ENCODE peak calls at places on chromosome 1, in four cellular contexts. F is GM23338; V is effector memory CD4-positive, alpha-beta T cell; O is tibial artery. S is an unnamed sample.

GRCh38 chr1:33654267-33654832 is 181.9 kb downstream of the ZSCAN20 start:
- DNase-seq in O (no peak), F (peak), V (no peak), S (no peak)

GRCh38 chr1:99457381-99458165 is 188.3 kb upstream of the PALMD start:
- DNase-seq in V (no peak), F (no peak), O (no peak), S (no peak)

GRCh38 chr1:185704181-185704580 is 30.0 kb upstream of the HMCN1 start:
- DNase-seq in O (no peak), V (no peak), F (no peak), S (no peak)

GRCh38 chr1:24165500-24165899 is 21.6 kb downstream of the IFNLR1 start:
- DNase-seq in F (no peak), V (no peak), O (no peak), S (no peak)

GRCh38 chr1:238052496-238053266 is 162.0 kb upstream of the ZP4 start:
- DNase-seq in F (no peak), O (no peak), V (no peak), S (no peak)

GRCh38 chr1:185917646-185918045 is 183.5 kb downstream of the HMCN1 start:
- DNase-seq in O (no peak), V (no peak), F (peak), S (no peak)

GRCh38 chr1:213617133-213617532 is 370.6 kb upstream of the PROX1 start:
- DNase-seq in F (no peak), O (no peak), V (no peak), S (no peak)

GRCh38 chr1:85289207-85289847 is 12.9 kb upstream of the BCL10 start:
- DNase-seq in V (no peak), O (no peak), F (no peak), S (no peak)

GRCh38 chr1:5099018-5099417 is 444.6 kb downstream of the AJAP1 start:
- DNase-seq in F (no peak), O (no peak), V (no peak), S (no peak)

GRCh38 chr1:11795238-11795890 is 10.4 kb downstream of the MTHFR start:
- DNase-seq in V (no peak), F (no peak), O (no peak), S (no peak)

GRCh38 chr1:215476541-215476940 is 90.6 kb upstream of the KCTD3 start:
- DNase-seq in V (no peak), F (no peak), O (no peak), S (no peak)

GRCh38 chr1:190908691-190909090 is 431.0 kb upstream of the BRINP3 start:
- DNase-seq in V (no peak), O (no peak), F (no peak), S (no peak)

GRCh38 chr1:167492509-167492910 is 25.8 kb downstream of the CD247 start:
- DNase-seq in F (no peak), O (no peak), V (peak), S (peak)

GRCh38 chr1:209767105-209767504 is 11.3 kb downstream of the TRAF3IP3 start:
- DNase-seq in F (no peak), O (no peak), V (no peak), S (no peak)
- H3K4me3 ChIP-seq in F (no peak), O (no peak), V (peak), S (peak)

GRCh38 chr1:95406279-95406678 is 172.3 kb downstream of the RWDD3 start:
- DNase-seq in O (no peak), F (no peak), V (no peak), S (no peak)

GRCh38 chr1:95407864-95408291 is 173.9 kb downstream of the RWDD3 start:
- DNase-seq in O (no peak), F (peak), V (no peak), S (no peak)

GRCh38 chr1:95407146-95407863 is 173.3 kb downstream of the RWDD3 start:
- DNase-seq in F (peak), O (no peak), V (no peak), S (no peak)

GRCh38 chr1:95409901-95410300 is 175.9 kb downstream of the RWDD3 start:
- DNase-seq in O (no peak), V (no peak), F (no peak), S (no peak)

GRCh38 chr1:95408506-95409136 is 174.6 kb downstream of the RWDD3 start:
- DNase-seq in O (no peak), V (no peak), F (peak), S (no peak)
- H3K4me3 ChIP-seq in O (no peak), V (no peak), F (peak), S (no peak)

DNA sequence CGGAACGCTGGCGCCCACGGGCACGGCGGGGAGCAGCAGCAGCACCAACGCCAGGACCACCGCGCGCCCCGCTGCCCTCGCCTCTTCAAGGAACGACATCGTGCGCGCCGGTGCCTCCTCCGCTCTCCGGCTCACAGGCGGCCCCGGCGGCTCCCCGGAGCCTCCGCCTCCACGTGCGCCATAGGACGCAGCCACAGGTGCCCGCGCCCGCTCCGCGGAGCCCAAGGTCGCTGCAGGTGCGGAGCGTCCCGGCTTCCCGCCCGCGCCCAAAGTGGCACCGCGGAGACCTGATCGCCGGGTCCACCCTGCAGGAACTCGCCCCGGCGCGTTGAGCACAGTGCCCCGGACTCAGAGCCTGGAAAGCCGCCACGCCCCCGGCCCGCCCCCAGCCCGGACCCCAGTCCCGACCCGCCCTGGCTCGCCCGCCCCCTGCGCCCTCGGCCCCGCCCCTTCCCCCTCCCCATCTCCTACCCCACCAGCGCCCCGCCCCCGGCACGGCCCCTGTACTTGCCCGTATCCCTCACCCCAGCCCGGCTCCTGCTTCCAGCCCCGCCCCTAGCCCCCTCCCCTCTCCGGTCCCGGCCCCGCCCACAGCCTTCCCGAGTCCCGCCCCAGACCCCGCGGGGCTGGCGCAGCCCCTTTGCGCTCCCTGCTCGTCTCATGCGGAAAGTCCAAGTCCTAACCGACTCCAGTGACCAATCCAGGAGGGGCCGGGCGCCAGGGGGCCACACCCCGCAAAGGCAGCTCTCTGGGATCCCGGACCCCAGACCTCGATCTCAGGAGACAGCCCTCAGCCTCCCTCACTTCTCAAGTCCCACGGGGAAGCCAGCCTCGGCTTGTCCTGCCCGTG is at the start of gene MEGF6:
- DNase-seq in O (no peak), V (peak), F (peak), S (peak)
- H3K4me3 ChIP-seq in O (peak), V (peak), F (peak), S (no peak)

DNA sequence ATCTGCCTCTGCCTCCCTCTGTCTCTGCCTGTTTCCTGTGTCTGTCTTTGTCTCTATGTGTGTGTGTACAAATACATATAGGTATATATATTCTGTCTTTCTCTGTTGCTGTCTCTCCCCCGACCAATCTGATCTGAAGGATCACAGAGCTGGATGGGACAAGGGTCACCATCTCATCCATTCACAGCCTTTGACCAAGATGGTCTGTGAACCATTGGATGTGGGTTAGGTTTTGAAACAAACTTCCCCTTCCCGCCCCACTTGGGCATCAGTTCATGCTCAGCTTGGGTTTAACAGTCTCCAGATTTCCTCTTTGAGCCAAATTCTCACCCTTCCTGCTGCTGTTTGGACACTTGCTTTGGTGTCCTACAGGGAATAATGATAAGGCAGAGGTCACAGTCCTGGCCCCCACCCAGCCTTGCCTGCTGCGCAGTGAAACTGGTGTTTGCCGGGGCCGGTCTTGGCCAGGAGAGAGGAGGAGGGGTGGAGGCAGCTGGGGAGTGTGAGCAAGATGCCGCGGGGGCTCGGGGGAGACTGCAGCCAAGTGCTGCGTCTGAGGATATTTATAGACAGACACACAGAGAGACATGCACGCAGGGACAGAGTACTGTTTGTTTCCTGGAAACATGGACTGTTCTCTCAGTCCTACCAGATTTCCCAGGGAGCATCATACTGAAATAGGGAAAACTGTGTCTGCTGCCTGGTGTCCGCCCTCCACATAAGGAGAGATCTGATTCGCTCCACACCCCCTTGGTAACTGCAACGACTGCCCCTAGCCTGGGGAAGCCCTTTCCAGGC is 27.0 kb upstream of the BTG2 start:
- DNase-seq in V (no peak), F (peak), O (peak), S (no peak)
- H3K4me3 ChIP-seq in V (no peak), F (no peak), O (peak), S (peak)

DNA sequence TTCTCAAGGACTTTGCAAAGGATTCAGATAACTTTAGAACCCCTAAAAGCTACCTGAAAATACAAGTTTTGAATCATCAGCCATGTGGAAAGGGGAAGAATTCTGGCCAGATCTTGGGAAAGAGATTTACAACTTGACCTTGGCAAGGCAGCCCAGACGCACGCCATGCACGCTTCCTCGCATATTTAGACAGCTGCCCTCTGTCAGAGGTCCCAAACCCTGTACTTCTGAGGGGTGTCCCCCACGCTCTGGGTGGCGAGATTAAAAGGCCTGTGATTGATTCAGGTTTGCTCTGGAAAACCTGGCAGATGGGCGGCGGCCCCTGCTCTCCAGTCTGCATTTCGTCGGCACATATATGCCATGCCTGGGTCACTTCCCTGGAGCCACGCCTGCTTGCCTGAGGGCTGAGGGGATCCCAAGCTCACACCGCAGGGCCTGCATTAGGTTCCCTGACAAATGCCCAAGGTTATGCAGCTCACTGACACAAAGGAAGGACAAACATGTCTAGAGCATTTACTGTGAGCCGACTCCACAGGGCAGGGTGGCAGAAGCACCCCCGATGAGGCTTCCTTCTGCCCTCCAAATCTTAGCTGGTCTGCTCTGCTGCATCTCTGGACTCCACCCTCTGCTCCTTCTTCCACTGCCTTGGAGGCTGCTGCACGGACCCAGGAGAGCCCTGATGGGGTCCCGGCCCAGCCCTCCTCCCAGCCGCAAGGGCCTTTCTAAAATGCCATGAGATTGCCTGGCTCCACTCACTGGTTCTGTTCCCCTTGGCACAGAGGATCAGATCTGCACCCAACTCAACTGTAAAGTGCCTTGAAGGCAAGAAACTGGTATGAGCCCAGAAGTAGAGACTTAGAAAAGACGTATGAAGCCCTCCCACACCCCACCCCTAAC is 103.9 kb downstream of the BCAR3 start:
- DNase-seq in V (no peak), O (no peak), F (no peak), S (no peak)
- H3K4me3 ChIP-seq in V (no peak), O (no peak), F (no peak), S (no peak)

DNA sequence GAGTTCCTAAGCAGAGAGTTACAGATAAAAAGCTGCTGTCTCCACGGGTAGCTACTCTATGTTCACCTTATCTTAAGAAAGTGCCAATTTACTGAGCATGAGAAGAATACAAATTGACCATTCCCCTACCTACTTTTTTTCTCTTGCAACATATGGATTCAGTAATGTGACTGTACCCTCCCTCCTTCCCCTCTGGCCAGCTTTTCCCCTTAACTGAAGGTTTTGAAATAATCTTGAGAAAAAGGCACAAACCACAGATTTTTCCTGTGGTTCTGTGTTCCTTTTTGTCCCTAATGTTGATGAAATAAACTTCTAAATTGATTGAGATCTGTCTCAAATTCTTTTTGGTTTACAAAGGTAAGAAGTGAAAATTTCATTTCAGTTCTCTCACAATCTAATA is 2.6 kb upstream of the CD2 start:
- DNase-seq in F (no peak), O (no peak), V (no peak), S (no peak)
- H3K4me3 ChIP-seq in F (no peak), O (no peak), V (no peak), S (no peak)

GRCh38 chr1:119079881-119080280 is 60.6 kb downstream of the WARS2 start:
- DNase-seq in V (no peak), F (no peak), O (no peak), S (no peak)
- H3K4me3 ChIP-seq in V (no peak), F (no peak), O (no peak), S (no peak)

DNA sequence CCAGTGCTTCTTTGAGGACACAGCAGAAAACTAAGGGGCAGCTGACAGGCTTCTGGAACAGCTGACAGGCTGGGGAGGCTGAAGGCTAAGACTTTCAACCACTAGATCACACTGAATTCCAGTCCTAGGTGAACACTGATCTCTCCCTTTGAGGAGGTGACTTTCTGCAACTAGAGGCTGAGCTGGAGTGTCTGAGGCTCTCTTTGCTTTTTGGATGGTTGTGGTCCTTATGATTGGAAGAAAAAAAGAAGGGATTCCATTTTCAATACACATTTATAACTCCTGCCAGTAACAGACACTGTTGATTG is 1.4 kb downstream of the IL6R start:
- DNase-seq in O (no peak), V (no peak), F (no peak), S (no peak)
- H3K4me3 ChIP-seq in O (peak), V (peak), F (peak), S (peak)

GRCh38 chr1:193212637-193213036 is 26.2 kb upstream of the B3GALT2 start:
- DNase-seq in O (no peak), F (no peak), V (no peak), S (no peak)
- H3K4me3 ChIP-seq in O (no peak), F (no peak), V (no peak), S (no peak)

DNA sequence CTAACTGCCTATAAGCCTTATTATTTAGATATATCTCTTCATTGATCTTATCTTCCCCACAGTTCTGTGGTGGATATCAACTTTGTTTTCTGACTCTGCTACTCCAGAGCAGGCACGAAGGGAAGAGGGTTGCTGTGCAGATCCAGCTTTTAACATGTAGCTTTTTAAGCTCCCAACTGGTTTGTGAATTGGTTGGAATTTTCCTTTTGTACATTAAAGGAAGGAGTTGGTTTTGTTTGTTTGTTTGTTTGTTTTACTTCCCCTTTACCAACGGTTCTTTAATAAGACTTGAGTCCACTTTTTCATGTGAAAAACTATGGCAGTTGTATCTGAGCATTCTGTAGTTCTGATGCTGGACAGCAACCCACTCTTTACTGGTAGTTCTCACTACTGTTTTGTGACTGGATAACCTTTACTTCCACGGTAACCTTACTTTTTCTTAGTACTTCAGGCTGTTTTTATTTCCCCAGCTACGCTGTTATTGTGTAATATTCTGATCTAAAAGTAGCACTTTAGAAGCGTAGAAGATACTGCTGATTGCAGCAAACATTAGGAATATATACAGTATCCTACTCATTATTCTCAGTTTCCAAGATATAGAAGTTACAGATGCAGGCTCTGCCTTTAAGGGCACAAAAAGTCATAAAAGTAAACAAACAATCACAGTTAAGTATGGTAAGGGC is 1.6 kb downstream of the GNPAT start:
- DNase-seq in F (no peak), O (no peak), V (no peak), S (no peak)
- H3K4me3 ChIP-seq in F (peak), O (peak), V (no peak), S (peak)

S was measured in naive thymus-derived CD4-positive, alpha-beta T cell.